ENCODE peak calls at places on chromosomes 3 and 15, in four cellular contexts. One of them, this sample, is unnamed.

GRCh38 chr3:194686414-194686815 is 732 bp downstream of the FAM43A start:
- DNase-seq in heart left ventricle: no peak
- DNase-seq in cardiac fibroblast: no peak
- DNase-seq in GM13977: no peak
- DNase-seq in this sample: no peak

GRCh38 chr3:138976047-138976446 is 29.0 kb downstream of the FOXL2NB start:
- DNase-seq in GM13977: no peak
- DNase-seq in heart left ventricle: no peak
- DNase-seq in cardiac fibroblast: no peak
- DNase-seq in this sample: no peak

GRCh38 chr3:129596194-129597086 is 10.0 kb downstream of the PLXND1 start:
- DNase-seq in heart left ventricle: peak; percentile 96
- DNase-seq in GM13977: no peak
- DNase-seq in cardiac fibroblast: peak; percentile 98
- DNase-seq in this sample: peak; percentile 72

GRCh38 chr3:127443581-127444375 is 146.8 kb downstream of the TPRA1 start:
- DNase-seq in cardiac fibroblast: no peak
- DNase-seq in heart left ventricle: no peak
- DNase-seq in GM13977: no peak
- DNase-seq in this sample: no peak

GRCh38 chr3:155313303-155313702 is 19.8 kb upstream of the STRIT1 start:
- DNase-seq in cardiac fibroblast: peak; percentile 13
- DNase-seq in heart left ventricle: no peak
- DNase-seq in GM13977: no peak
- DNase-seq in this sample: no peak

GRCh38 chr15:92377083-92377789 is 16.4 kb upstream of the ST8SIA2 start:
- DNase-seq in GM13977: no peak
- DNase-seq in cardiac fibroblast: no peak
- DNase-seq in heart left ventricle: peak; percentile 63
- DNase-seq in this sample: no peak

GRCh38 chr15:73927476-73928240 is 1.4 kb downstream of the LOXL1 start:
- DNase-seq in heart left ventricle: peak; percentile 58
- DNase-seq in GM13977: peak; percentile 80
- DNase-seq in cardiac fibroblast: peak; percentile 52
- DNase-seq in this sample: peak; percentile 59

GRCh38 chr15:72166716-72167417 is 30.7 kb downstream of the GRAMD2A start:
- DNase-seq in heart left ventricle: no peak
- DNase-seq in GM13977: no peak
- DNase-seq in cardiac fibroblast: no peak
- DNase-seq in this sample: no peak

GRCh38 chr15:88866295-88866881 is 29.0 kb downstream of the HAPLN3 start:
- DNase-seq in cardiac fibroblast: no peak
- DNase-seq in GM13977: no peak
- DNase-seq in heart left ventricle: no peak
- DNase-seq in this sample: no peak

GRCh38 chr3:140242818-140243276 is 307.9 kb downstream of the CLSTN2 start:
- DNase-seq in heart left ventricle: peak; percentile 10
- DNase-seq in cardiac fibroblast: no peak
- DNase-seq in GM13977: no peak
- DNase-seq in this sample: no peak

GRCh38 chr3:103048371-103048722 is 613.5 kb downstream of the ZPLD1 start:
- DNase-seq in heart left ventricle: no peak
- DNase-seq in GM13977: no peak
- DNase-seq in cardiac fibroblast: peak; percentile 3
- DNase-seq in this sample: no peak

GRCh38 chr3:67384790-67385397 is 269.5 kb downstream of the SUCLG2 start:
- DNase-seq in heart left ventricle: no peak
- DNase-seq in cardiac fibroblast: peak; percentile 64
- DNase-seq in GM13977: peak; percentile 25
- DNase-seq in this sample: no peak

GRCh38 chr15:64216722-64217428 is 54.1 kb upstream of the PPIB start:
- DNase-seq in heart left ventricle: no peak
- DNase-seq in cardiac fibroblast: peak; percentile 51
- DNase-seq in GM13977: no peak
- DNase-seq in this sample: no peak

GRCh38 chr15:52709172-52709979 is 30.2 kb upstream of the ATOSA start:
- DNase-seq in cardiac fibroblast: no peak
- DNase-seq in GM13977: no peak
- DNase-seq in heart left ventricle: no peak
- DNase-seq in this sample: no peak

GRCh38 chr15:70356919-70357318 is 259.2 kb upstream of the TLE3 start:
- DNase-seq in heart left ventricle: no peak
- DNase-seq in GM13977: no peak
- DNase-seq in cardiac fibroblast: no peak
- DNase-seq in this sample: peak; percentile 13

GRCh38 chr15:60000113-60000823 is 3.8 kb upstream of the FOXB1 start:
- DNase-seq in GM13977: peak; percentile 17
- DNase-seq in heart left ventricle: no peak
- DNase-seq in cardiac fibroblast: no peak
- DNase-seq in this sample: no peak

GRCh38 chr3:52819936-52820335 is 10.5 kb downstream of the ITIH4 start:
- DNase-seq in cardiac fibroblast: no peak
- DNase-seq in heart left ventricle: no peak
- DNase-seq in GM13977: no peak
- DNase-seq in this sample: no peak

GRCh38 chr15:95624616-95625361 is 705.7 kb upstream of the NR2F2 start:
- DNase-seq in heart left ventricle: no peak
- DNase-seq in GM13977: no peak
- DNase-seq in cardiac fibroblast: peak; percentile 11
- DNase-seq in this sample: no peak

GRCh38 chr3:180017846-180018245 is 18.9 kb downstream of the PEX5L start:
- DNase-seq in cardiac fibroblast: no peak
- DNase-seq in GM13977: no peak
- DNase-seq in heart left ventricle: no peak
- DNase-seq in this sample: no peak

GRCh38 chr15:42153874-42154575 is 2.4 kb downstream of the PLA2G4F start:
- DNase-seq in GM13977: no peak
- DNase-seq in heart left ventricle: no peak
- DNase-seq in cardiac fibroblast: no peak
- DNase-seq in this sample: no peak

GRCh38 chr15:40155270-40155910 is 5.5 kb upstream of the BUB1B start:
- DNase-seq in GM13977: no peak
- DNase-seq in heart left ventricle: no peak
- DNase-seq in cardiac fibroblast: no peak
- DNase-seq in this sample: peak; percentile 45

GRCh38 chr15:60964527-60964926 is 264.6 kb downstream of the RORA start:
- DNase-seq in GM13977: no peak
- DNase-seq in cardiac fibroblast: no peak
- DNase-seq in heart left ventricle: no peak
- DNase-seq in this sample: no peak

DNA sequence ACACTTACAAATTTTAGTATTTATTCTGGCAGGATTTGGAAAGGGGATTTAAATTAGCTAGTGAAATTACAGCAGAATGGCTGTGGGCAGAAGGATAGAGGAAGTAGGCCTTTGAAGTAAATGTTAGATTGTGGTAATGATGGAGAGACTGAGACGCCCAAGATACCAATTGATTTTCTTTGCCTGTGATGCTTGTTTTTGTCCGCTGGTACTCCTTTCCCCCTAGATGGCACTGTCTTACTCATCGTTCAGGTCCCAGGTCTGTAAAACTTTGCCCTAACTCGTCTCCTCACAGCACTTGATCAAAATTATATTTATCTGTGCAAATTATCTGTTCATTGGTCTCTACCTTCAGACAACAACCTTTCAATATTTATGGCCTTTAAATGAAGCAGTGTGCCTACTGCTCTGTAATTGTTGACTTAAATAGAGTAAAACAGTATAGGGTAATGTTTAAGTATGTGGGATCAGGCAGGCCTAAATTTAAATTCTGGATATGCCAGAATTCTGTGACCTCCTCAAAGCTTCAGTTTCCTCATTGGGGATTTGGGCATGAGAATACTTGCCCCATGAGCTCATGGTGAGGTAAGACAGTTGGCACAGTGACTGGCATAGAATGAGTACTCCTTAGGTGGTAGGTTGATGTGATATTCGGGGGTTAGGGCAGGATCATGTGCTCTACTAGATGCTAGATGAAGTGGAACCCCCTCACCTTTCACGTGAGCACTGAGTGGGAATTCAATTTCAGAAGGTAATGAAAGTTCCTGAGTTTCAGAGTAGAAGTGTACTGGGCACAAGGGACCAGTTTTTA is 14.7 kb downstream of the ARL8B start:
- DNase-seq in GM13977: peak; percentile 54
- DNase-seq in heart left ventricle: no peak
- DNase-seq in cardiac fibroblast: peak; percentile 34
- DNase-seq in this sample: no peak
- TF ChIP-seq CTCF in GM13977: peak; percentile 59
- TF ChIP-seq CTCF in heart left ventricle: peak; percentile 34
- TF ChIP-seq CTCF in cardiac fibroblast: peak; percentile 34
- TF ChIP-seq CTCF in this sample: peak; percentile 3

DNA sequence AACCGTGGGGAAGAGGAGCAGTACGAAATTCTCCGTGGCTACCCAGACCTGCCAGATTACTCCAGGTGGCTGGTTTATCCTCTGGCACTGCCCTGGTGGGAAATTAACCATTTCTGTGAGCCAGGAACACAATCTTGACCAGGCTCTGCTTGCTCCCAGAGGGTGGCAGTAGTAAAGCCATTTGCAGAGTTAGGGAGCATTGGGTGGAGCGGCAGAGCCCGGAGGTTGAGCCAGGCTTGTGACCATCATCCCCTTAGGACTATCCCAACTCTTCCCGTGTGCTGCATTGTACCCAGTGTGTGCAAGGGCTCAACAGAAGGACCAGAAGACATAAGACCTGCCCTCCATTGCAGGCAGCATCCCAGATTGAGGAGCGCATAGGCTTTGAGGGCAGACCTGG is 5.3 kb downstream of the KNG1 start:
- DNase-seq in heart left ventricle: no peak
- DNase-seq in GM13977: no peak
- DNase-seq in cardiac fibroblast: peak; percentile 21
- DNase-seq in this sample: no peak
- TF ChIP-seq CTCF in heart left ventricle: no peak
- TF ChIP-seq CTCF in GM13977: no peak
- TF ChIP-seq CTCF in cardiac fibroblast: peak; percentile 37
- TF ChIP-seq CTCF in this sample: no peak

GRCh38 chr3:37912052-37912733 is 50.5 kb downstream of the CTDSPL start:
- DNase-seq in cardiac fibroblast: no peak
- DNase-seq in heart left ventricle: no peak
- DNase-seq in GM13977: no peak
- DNase-seq in this sample: no peak
- TF ChIP-seq CTCF in cardiac fibroblast: peak; percentile 19
- TF ChIP-seq CTCF in heart left ventricle: no peak
- TF ChIP-seq CTCF in GM13977: peak; percentile 11
- TF ChIP-seq CTCF in this sample: no peak

GRCh38 chr15:90619468-90619867 is 89.7 kb downstream of the CRTC3 start:
- DNase-seq in cardiac fibroblast: no peak
- DNase-seq in heart left ventricle: no peak
- DNase-seq in GM13977: no peak
- DNase-seq in this sample: no peak
- TF ChIP-seq CTCF in cardiac fibroblast: no peak
- TF ChIP-seq CTCF in heart left ventricle: no peak
- TF ChIP-seq CTCF in GM13977: no peak
- TF ChIP-seq CTCF in this sample: no peak

DNA sequence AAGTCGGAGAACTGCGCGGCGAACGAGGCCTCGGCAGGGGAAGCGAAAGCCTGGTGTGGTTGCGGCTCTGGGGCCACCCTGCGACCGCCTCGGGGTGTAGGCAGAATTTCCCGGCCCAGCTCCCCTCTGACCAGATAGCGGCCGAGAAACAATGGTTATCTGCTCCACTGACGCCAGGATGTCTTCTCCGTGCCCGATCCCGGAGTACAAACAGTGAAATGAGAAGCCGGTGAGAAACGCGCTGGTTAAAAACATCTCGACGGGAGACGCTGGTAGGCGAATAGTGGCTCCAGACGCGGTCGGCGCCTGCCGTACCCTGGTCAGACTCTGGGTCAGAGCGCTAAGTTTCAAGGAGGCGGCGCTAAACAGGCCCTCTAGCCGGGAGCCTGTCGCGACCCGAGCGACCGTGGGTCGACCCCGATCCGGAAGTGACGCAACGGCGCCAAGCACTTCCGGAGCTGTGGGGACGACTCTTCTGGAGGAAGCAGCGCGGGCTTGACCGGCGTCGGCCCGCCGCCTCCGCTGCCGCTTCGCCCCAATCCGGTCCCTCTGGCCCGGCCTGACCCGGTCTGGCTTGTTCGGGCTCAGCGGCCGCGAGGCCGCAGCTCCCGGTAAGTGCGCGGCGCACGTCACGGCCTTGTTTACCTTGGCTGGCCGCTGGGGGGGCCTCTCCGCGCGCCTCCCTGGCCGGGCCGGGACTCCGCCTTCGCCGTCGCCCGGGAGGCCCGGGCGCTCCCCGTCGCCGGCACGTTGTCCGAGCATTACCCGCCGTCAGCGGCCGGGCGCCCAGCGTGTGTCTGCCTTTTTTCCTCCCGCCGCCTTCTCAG is at the start of gene ARIH2:
- DNase-seq in heart left ventricle: peak; percentile 94
- DNase-seq in cardiac fibroblast: peak; percentile 95
- DNase-seq in GM13977: peak; percentile 96
- DNase-seq in this sample: peak; percentile 93
- TF ChIP-seq CTCF in heart left ventricle: no peak
- TF ChIP-seq CTCF in cardiac fibroblast: no peak
- TF ChIP-seq CTCF in GM13977: peak; percentile 47
- TF ChIP-seq CTCF in this sample: no peak

GRCh38 chr15:62648954-62649353 is 393.6 kb upstream of the TPM1 start:
- DNase-seq in heart left ventricle: no peak
- DNase-seq in cardiac fibroblast: peak; percentile 43
- DNase-seq in GM13977: peak; percentile 31
- DNase-seq in this sample: no peak
- TF ChIP-seq CTCF in heart left ventricle: peak; percentile 22
- TF ChIP-seq CTCF in cardiac fibroblast: peak; percentile 37
- TF ChIP-seq CTCF in GM13977: peak; percentile 54
- TF ChIP-seq CTCF in this sample: peak; percentile 14

GRCh38 chr15:49521802-49522201 is 98.8 kb downstream of the FGF7 start:
- DNase-seq in heart left ventricle: no peak
- DNase-seq in GM13977: no peak
- DNase-seq in cardiac fibroblast: peak; percentile 17
- DNase-seq in this sample: no peak
- TF ChIP-seq CTCF in heart left ventricle: no peak
- TF ChIP-seq CTCF in GM13977: no peak
- TF ChIP-seq CTCF in cardiac fibroblast: peak; percentile 53
- TF ChIP-seq CTCF in this sample: no peak

DNA sequence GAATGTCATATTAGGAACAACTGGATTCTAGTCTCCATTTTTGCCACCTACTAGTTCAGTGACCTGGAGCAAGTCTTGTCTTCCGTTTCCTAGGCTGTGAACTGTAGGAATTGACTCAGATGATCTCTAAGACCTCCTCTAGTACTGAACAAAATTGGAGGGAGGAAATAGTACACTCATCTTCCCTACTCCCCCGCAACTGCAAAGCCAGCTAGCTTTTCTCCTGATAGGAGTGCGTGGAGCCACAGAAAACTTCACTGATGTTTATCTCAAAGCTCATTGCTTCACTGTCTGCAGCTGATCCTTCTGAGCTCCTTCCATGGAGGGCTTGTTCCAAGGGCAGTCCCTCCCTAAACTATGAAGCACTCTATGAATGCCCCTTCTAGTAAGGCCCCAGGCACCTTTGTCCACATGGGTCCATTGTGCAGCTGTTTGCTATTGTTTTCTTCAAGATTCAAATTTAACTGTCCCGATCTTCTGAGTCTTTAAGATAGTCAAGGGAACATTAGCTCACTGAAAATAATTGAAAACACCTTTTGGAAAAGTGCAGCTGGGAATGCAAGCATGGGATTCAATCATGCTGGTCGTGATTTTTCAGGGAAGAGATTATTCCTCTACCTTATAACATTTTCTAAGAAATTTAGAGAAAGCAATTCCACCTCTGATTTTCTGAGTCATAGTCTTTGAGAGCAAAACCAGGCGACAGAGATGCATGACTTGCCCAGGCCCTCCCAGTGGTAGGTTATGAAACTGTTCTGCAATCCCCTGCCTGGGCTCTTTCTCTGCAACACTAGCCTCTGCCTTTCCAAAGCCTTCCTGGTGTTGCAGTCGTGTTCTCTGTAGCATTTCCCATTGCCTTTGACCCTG is 24.3 kb downstream of the FILIP1L start:
- DNase-seq in cardiac fibroblast: peak; percentile 67
- DNase-seq in GM13977: peak; percentile 21
- DNase-seq in heart left ventricle: peak; percentile 25
- DNase-seq in this sample: no peak
- TF ChIP-seq CTCF in cardiac fibroblast: peak; percentile 82
- TF ChIP-seq CTCF in GM13977: peak; percentile 39
- TF ChIP-seq CTCF in heart left ventricle: peak; percentile 18
- TF ChIP-seq CTCF in this sample: no peak